ENCODE peak calls at places on chromosomes 2 and 18, in six cellular contexts. N is lower leg skin, L is lower lobe of right lung, I is fibroblast of the aortic adventitia, F is AG09309, O is neural progenitor cell. E is an unnamed sample.

GRCh38 chr2:134039912-134040581 is 213.8 kb upstream of the MGAT5 start:
- DNase-seq in N (no peak), L (no peak), I (no peak), F (no peak), O (no peak), E (no peak)

GRCh38 chr2:110863726-110864125 is 131.4 kb downstream of the ACOXL start:
- DNase-seq in N (no peak), L (no peak), I (no peak), F (no peak), O (no peak), E (no peak)

GRCh38 chr2:112831956-112832567 is 4.5 kb downstream of the IL1B start:
- DNase-seq in N (peak; percentile 80), L (no peak), I (no peak), F (no peak), O (no peak), E (no peak)

GRCh38 chr2:62826953-62827675 is 121.6 kb downstream of the EHBP1 start:
- DNase-seq in N (no peak), L (no peak), I (no peak), F (no peak), O (no peak), E (no peak)

GRCh38 chr2:234974501-234975385 is 22.9 kb downstream of the SH3BP4 start:
- DNase-seq in N (peak; percentile 82), L (no peak), I (peak; percentile 86), F (no peak), O (peak; percentile 39), E (no peak)

GRCh38 chr2:71150082-71150816 is 19.8 kb downstream of the MPHOSPH10 start:
- DNase-seq in N (no peak), L (no peak), I (no peak), F (no peak), O (no peak), E (no peak)

GRCh38 chr2:108627911-108628567 is 91.2 kb upstream of the RANBP2 start:
- DNase-seq in N (no peak), L (no peak), I (no peak), F (no peak), O (no peak), E (no peak)

GRCh38 chr2:41913921-41914609 is 133.8 kb upstream of the PKDCC start:
- DNase-seq in N (no peak), L (no peak), I (no peak), F (no peak), O (no peak), E (no peak)

GRCh38 chr2:29706171-29706690 is 215.2 kb downstream of the ALK start:
- DNase-seq in N (no peak), L (no peak), I (no peak), F (no peak), O (no peak), E (no peak)

GRCh38 chr2:86011449-86011941 is 94.2 kb downstream of the POLR1A start:
- DNase-seq in N (no peak), L (no peak), I (no peak), F (peak; percentile 21), O (no peak), E (no peak)

GRCh38 chr2:98846041-98846440 is 90.0 kb downstream of the CRACDL start:
- DNase-seq in N (no peak), L (no peak), I (peak; percentile 40), F (no peak), O (no peak), E (no peak)

GRCh38 chr18:23228102-23229051 is 93.1 kb downstream of the CABLES1 start:
- DNase-seq in N (no peak), L (no peak), I (peak; percentile 42), F (no peak), O (no peak), E (no peak)

GRCh38 chr18:12278153-12278764 is 24.1 kb downstream of the CIDEA start:
- DNase-seq in N (no peak), L (no peak), I (no peak), F (no peak), O (peak; percentile 38), E (no peak)

GRCh38 chr2:223414646-223415045 is 187.5 kb downstream of the SCG2 start:
- DNase-seq in N (peak; percentile 90), L (no peak), I (peak; percentile 95), F (peak; percentile 43), O (no peak), E (peak; percentile 5)

GRCh38 chr2:23536326-23536725 is 151.3 kb downstream of the KLHL29 start:
- DNase-seq in N (no peak), L (no peak), I (no peak), F (no peak), O (no peak), E (no peak)

GRCh38 chr2:136407952-136408318 is 290.0 kb upstream of the CXCR4 start:
- DNase-seq in N (no peak), L (no peak), I (no peak), F (no peak), O (no peak), E (no peak)

GRCh38 chr18:13823707-13824395 is at the start of gene MC5R:
- DNase-seq in N (peak; percentile 90), L (peak; percentile 71), I (peak; percentile 27), F (no peak), O (peak; percentile 88), E (no peak)

GRCh38 chr2:101696272-101697123 is 1.0 kb upstream of the MAP4K4 start:
- DNase-seq in N (peak; percentile 88), L (peak; percentile 63), I (no peak), F (no peak), O (no peak), E (no peak)

GRCh38 chr2:37771600-37772088 is 100.2 kb upstream of the CDC42EP3 start:
- DNase-seq in N (no peak), L (no peak), I (peak; percentile 39), F (peak; percentile 39), O (no peak), E (no peak)

GRCh38 chr2:29106241-29106640 is 9.0 kb upstream of the CLIP4 start:
- DNase-seq in N (no peak), L (no peak), I (no peak), F (no peak), O (no peak), E (no peak)

GRCh38 chr2:139427164-139427563 is 647.0 kb upstream of the NXPH2 start:
- DNase-seq in N (no peak), L (no peak), I (no peak), F (no peak), O (no peak), E (no peak)

GRCh38 chr2:78355967-78356366 is 669.5 kb upstream of the REG3G start:
- DNase-seq in N (no peak), L (no peak), I (no peak), F (no peak), O (no peak), E (no peak)

GRCh38 chr2:42116195-42117181 is 52.7 kb upstream of the EML4 start:
- DNase-seq in N (no peak), L (no peak), I (peak; percentile 80), F (no peak), O (no peak), E (no peak)

GRCh38 chr18:7779226-7779625 is 212.1 kb downstream of the PTPRM start:
- DNase-seq in N (no peak), L (no peak), I (no peak), F (no peak), O (no peak), E (no peak)

DNA sequence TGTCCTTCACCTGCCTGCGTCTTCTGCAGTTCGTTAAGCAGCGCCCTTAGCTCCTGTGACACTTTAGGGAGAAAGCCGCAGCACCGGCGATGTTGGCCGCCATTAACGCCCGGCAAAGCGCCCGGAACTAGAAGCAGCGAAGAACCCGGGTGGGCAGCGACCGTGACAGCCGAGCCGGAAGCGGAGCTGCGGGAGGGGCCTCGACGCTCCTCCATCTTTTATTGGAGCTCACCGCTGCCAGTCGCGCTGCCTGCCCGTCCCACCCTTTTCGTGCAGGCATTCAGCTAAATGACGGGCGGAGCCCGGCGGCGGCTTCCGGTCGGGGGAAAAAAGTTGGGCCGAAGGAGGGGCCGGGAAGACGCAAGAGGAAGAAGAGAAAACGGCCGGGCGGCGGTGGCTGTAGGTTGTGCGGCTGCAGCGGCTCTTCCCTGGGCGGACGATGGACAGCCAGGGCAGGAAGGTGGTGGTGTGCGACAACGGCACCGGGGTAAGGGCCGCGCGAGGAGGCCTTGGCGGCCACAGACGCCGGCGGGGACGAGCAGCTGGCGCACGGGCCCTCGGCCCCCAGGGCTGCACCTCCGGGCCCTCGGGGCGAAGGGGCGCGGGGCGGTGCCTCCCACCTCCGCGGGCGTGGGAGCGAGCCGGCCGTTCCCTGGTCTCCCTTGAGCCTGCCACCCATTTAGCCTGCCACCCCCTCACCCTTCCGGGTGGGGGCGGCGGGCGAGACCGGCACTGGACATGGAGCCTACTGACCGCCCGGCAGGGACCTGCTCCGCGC is at the start of gene ACTR2:
- DNase-seq in N (peak; percentile 99), L (peak; percentile 97), I (peak; percentile 96), F (peak; percentile 90), O (peak; percentile 97), E (peak; percentile 84)
- TF ChIP-seq CTCF in N (no peak), L (peak; percentile 11), I (no peak), F (no peak), O (no peak), E (no peak)

GRCh38 chr2:27772804-27773203 is 1.3 kb downstream of the MRPL33 start:
- DNase-seq in N (no peak), L (no peak), I (no peak), F (no peak), O (no peak), E (no peak)
- TF ChIP-seq CTCF in N (no peak), L (no peak), I (no peak), F (no peak), O (no peak), E (no peak)

DNA sequence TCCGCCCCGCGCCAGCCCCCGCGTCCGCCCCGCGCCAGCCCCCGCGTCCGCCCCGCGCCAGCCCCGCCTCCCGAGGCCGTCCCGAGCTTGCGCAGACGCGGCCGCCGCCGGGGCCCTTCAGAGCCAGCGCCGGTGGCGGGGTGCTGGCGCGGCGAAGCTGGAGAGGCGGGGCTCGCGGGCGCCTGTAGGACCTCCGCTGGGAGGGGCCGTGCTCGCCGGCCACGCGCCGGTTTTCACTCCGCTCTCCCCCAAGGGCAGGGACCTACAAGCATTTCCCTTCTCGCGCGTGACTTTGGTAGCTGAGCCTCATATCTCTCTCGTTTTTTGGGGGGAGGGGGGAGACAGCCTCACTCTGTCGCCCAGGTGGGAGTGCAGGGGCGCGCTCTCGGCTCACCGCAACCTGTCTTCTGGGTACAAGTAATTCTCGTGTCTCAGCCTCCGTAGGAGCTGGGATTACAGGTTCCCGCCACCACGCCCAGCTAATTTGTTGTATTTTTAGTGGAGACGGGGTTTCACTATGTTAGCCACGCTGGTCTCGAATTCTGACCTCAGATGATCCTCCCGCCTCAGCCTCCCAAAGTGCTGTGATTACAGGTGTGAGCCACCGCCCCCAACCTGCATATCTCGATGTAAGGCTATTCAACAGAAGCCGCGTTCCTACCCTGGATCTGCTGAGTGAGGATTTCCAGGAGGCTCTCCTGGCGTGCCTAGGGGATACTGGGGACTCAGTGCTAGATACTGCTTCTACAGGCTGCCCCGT is at the start of gene ZNF514:
- DNase-seq in N (peak; percentile 95), L (peak; percentile 90), I (peak; percentile 57), F (peak; percentile 10), O (peak; percentile 92), E (no peak)
- TF ChIP-seq CTCF in N (no peak), L (no peak), I (no peak), F (no peak), O (no peak), E (no peak)

DNA sequence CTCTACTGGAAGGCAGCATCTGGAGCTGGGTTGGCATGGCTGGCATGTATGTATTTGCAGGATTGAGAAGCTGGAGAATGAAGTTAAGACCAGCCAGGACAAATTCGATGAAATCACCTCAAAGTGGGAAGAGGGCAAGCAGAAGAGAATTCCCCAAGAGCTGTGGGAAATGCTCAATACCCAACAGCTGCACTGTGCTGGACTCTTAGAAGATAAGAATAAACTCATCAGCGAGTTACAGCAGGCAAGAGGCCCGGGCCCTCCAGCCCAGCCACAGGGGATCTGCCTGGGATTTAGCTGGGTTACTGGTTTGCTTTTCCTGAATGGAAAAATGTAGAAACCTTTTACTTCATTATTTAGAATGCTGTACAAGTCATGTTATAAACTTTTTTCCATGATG is 22.5 kb downstream of the DRC1 start:
- DNase-seq in N (no peak), L (no peak), I (no peak), F (no peak), O (no peak), E (no peak)
- TF ChIP-seq CTCF in N (no peak), L (no peak), I (no peak), F (no peak), O (no peak), E (no peak)